ENCODE peak calls at places on chromosomes 5 and 9, in seven cellular contexts. D is tibial nerve, E is SK-N-SH, N is K562, X is A549, L is ovary, T is stomach. W is an unnamed sample.

GRCh38 chr9:20320921-20321320 is 301.4 kb downstream of the MLLT3 start:
- DNase-seq in D (no peak), E (no peak), N (no peak), X (no peak), L (no peak), T (no peak), W (no peak)

GRCh38 chr9:83473488-83473971 is 64.7 kb downstream of the FRMD3 start:
- DNase-seq in D (no peak), E (no peak), N (no peak), X (peak), L (no peak), T (no peak), W (no peak)

GRCh38 chr9:83622814-83623633 is at the start of gene IDNK:
- DNase-seq in D (peak), E (peak), N (peak), X (peak), L (peak), T (peak), W (peak)

GRCh38 chr5:104179057-104179456 is 616.5 kb upstream of the NUDT12 start:
- DNase-seq in D (peak), E (peak), N (peak), X (peak), L (no peak), T (peak), W (peak)

GRCh38 chr9:91303741-91304140 is 58.0 kb downstream of the AUH start:
- DNase-seq in D (no peak), E (no peak), N (no peak), X (no peak), L (no peak), T (no peak), W (no peak)

GRCh38 chr9:121748080-121748479 is 96.6 kb downstream of the DAB2IP start:
- DNase-seq in D (no peak), E (no peak), N (no peak), X (no peak), L (no peak), T (no peak), W (no peak)

GRCh38 chr5:165029471-165029870 is 1524.1 kb downstream of the MAT2B start:
- DNase-seq in D (peak), E (peak), N (peak), X (peak), L (no peak), T (no peak), W (peak)

GRCh38 chr5:6837519-6838110 is 124.4 kb downstream of the TENT4A start:
- DNase-seq in D (no peak), E (peak), N (peak), X (peak), L (peak), T (no peak), W (peak)

GRCh38 chr5:141785667-141786066 is 92.5 kb downstream of the PCDH1 start:
- DNase-seq in D (no peak), E (no peak), N (no peak), X (no peak), L (no peak), T (peak), W (no peak)

GRCh38 chr5:19241690-19242089 is 746.3 kb downstream of the CDH18 start:
- DNase-seq in D (no peak), E (no peak), N (peak), X (no peak), L (no peak), T (no peak), W (no peak)

GRCh38 chr9:68860423-68860822 is 153.5 kb downstream of the PRKACG start:
- DNase-seq in D (no peak), E (no peak), N (no peak), X (no peak), L (no peak), T (no peak), W (no peak)

GRCh38 chr5:142512041-142512679 is 173.7 kb downstream of the FGF1 start:
- DNase-seq in D (peak), E (no peak), N (no peak), X (no peak), L (no peak), T (no peak), W (no peak)

GRCh38 chr9:129235931-129236331 is 57.9 kb upstream of the IER5L start:
- DNase-seq in D (no peak), E (no peak), N (no peak), X (no peak), L (peak), T (no peak), W (peak)

GRCh38 chr5:180787711-180788431 is 14.7 kb downstream of the MGAT1 start:
- DNase-seq in D (no peak), E (no peak), N (no peak), X (no peak), L (peak), T (no peak), W (no peak)

GRCh38 chr5:133401731-133402347 is 210.5 kb downstream of the FSTL4 start:
- DNase-seq in D (no peak), E (no peak), N (no peak), X (no peak), L (no peak), T (no peak), W (no peak)

GRCh38 chr5:177545487-177546261 is 8.7 kb downstream of the FAM193B start:
- DNase-seq in D (peak), E (no peak), N (no peak), X (no peak), L (no peak), T (peak), W (peak)

GRCh38 chr9:87080512-87081225 is 133.4 kb upstream of the GAS1 start:
- DNase-seq in D (no peak), E (peak), N (no peak), X (peak), L (no peak), T (no peak), W (no peak)

GRCh38 chr9:137774775-137775386 is 102.7 kb upstream of the CACNA1B start:
- DNase-seq in D (no peak), E (no peak), N (no peak), X (no peak), L (no peak), T (no peak), W (no peak)

GRCh38 chr9:112006361-112007020 is 109.9 kb downstream of the UGCG start:
- DNase-seq in D (no peak), E (no peak), N (no peak), X (no peak), L (no peak), T (no peak), W (no peak)

GRCh38 chr9:91771027-91771426 is 179.0 kb downstream of the ROR2 start:
- DNase-seq in D (no peak), E (no peak), N (no peak), X (peak), L (peak), T (no peak), W (peak)

GRCh38 chr9:108323615-108324014 is 532.2 kb downstream of the ACTL7B start:
- DNase-seq in D (no peak), E (no peak), N (no peak), X (no peak), L (no peak), T (no peak), W (no peak)

GRCh38 chr9:127953768-127954505 is 16.3 kb upstream of the DPM2 start:
- DNase-seq in D (no peak), E (no peak), N (no peak), X (no peak), L (no peak), T (no peak), W (no peak)

GRCh38 chr9:127958728-127959127 is 21.1 kb upstream of the DPM2 start:
- DNase-seq in D (no peak), E (no peak), N (no peak), X (no peak), L (no peak), T (no peak), W (no peak)

GRCh38 chr9:127959841-127960409 is 20.9 kb downstream of the EEIG1 start:
- DNase-seq in D (no peak), E (no peak), N (no peak), X (no peak), L (no peak), T (no peak), W (no peak)

GRCh38 chr9:127954831-127955293 is 17.2 kb upstream of the DPM2 start:
- DNase-seq in D (no peak), E (peak), N (no peak), X (no peak), L (no peak), T (no peak), W (no peak)

GRCh38 chr9:127955294-127956015 is 17.8 kb upstream of the DPM2 start:
- DNase-seq in D (no peak), E (peak), N (peak), X (peak), L (no peak), T (peak), W (peak)
- TF ChIP-seq EP300 in D (no peak), E (no peak), N (peak), X (no peak), L (no peak), T (no peak), W (no peak)

GRCh38 chr5:117713585-117714198 is 1139.1 kb upstream of the SEMA6A start:
- DNase-seq in D (no peak), E (no peak), N (peak), X (peak), L (no peak), T (no peak), W (no peak)
- TF ChIP-seq EP300 in D (no peak), E (no peak), N (no peak), X (no peak), L (no peak), T (no peak), W (no peak)

DNA sequence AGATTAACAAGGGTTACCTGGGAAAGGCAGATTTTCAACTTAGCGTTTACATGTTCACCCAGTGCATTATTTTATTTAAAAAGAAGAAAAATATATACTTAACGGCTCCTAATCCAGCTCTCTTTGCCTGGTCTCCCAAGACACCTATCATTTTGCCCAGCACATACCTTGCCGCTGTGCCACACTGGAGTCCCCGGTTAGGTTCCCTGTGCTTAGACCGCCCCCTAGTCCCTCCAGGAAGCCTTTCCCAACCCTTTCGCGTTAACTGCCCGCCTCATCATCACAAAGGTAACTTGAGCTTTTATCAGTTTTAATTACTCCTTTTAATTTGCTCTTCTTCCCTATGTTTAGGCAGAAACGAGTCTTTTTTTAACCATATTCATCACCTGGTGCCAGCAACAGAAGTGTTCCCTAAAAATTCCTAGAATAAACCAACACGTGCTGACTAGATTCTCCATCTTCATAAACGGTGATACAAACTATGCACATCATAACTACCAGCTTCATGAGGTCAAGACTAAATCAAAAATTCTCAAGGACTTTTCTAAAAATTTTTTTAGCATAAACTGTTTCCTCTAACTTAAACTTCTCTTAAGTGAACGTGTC is 19.7 kb downstream of the DNAJA1 start:
- DNase-seq in D (no peak), E (peak), N (no peak), X (peak), L (no peak), T (peak), W (peak)
- TF ChIP-seq EP300 in D (no peak), E (no peak), N (no peak), X (no peak), L (no peak), T (no peak), W (no peak)

GRCh38 chr5:159052282-159053011 is 47.3 kb downstream of the EBF1 start:
- DNase-seq in D (no peak), E (no peak), N (no peak), X (no peak), L (no peak), T (no peak), W (no peak)
- TF ChIP-seq EP300 in D (no peak), E (no peak), N (no peak), X (no peak), L (no peak), T (no peak), W (no peak)

GRCh38 chr9:124010303-124010664 is 1.3 kb upstream of the LHX2 start:
- DNase-seq in D (no peak), E (no peak), N (no peak), X (no peak), L (no peak), T (no peak), W (no peak)
- TF ChIP-seq EP300 in D (no peak), E (no peak), N (no peak), X (no peak), L (no peak), T (no peak), W (no peak)